ENCODE peak calls at places on chromosomes 16 and 17, in ten cellular contexts. B is left ventricle myocardium inferior, J is fibroblast of villous mesenchyme, R is fibroblast of the aortic adventitia, O is AG10803, X is pancreas, D is MM.1S, F is vagina, G is IMR-90, T is epithelial cell of esophagus. V is an unnamed sample.

GRCh38 chr16:85905110-85906095 is 6.4 kb downstream of the IRF8 start:
- DNase-seq in R (no peak), T (no peak), G (no peak), X (no peak), B (no peak), J (no peak), O (no peak), F (no peak), D (no peak), V (no peak)

GRCh38 chr17:72614476-72614870 is 478.0 kb downstream of the SLC39A11 start:
- DNase-seq in X (no peak), T (peak), R (no peak), G (no peak), J (no peak), F (no peak), B (no peak), O (no peak), D (no peak), V (no peak)

GRCh38 chr16:266258-267164 is 9.2 kb downstream of the RGS11 start:
- DNase-seq in D (no peak), X (peak), T (no peak), R (no peak), F (no peak), G (no peak), B (no peak), J (no peak), O (no peak), V (no peak)

GRCh38 chr16:11254913-11255736 is 879 bp downstream of the SOCS1 start:
- DNase-seq in J (peak), T (peak), G (peak), B (peak), X (peak), O (peak), D (peak), F (no peak), R (peak), V (no peak)

GRCh38 chr17:59366773-59367656 is 35.6 kb downstream of the YPEL2 start:
- DNase-seq in F (no peak), X (peak), O (peak), G (peak), T (peak), B (no peak), J (peak), R (peak), D (no peak), V (no peak)

GRCh38 chr17:3543453-3543852 is 14.2 kb downstream of the TRPV3 start:
- DNase-seq in T (no peak), R (no peak), D (no peak), X (no peak), O (no peak), B (no peak), G (no peak), J (no peak), F (no peak), V (no peak)

GRCh38 chr17:18258356-18259038 is at the start of gene FLII:
- DNase-seq in R (peak), J (peak), O (peak), F (no peak), B (peak), D (peak), X (no peak), G (peak), T (peak), V (no peak)

GRCh38 chr16:28937222-28937876 is 5.6 kb downstream of the CD19 start:
- DNase-seq in T (no peak), J (no peak), D (no peak), F (no peak), R (no peak), B (no peak), G (no peak), X (no peak), O (no peak), V (no peak)

GRCh38 chr16:68369168-68369567 is 58.3 kb downstream of the PRMT7 start:
- DNase-seq in X (peak), D (peak), G (no peak), J (no peak), B (no peak), T (no peak), O (no peak), F (no peak), R (no peak), V (no peak)

GRCh38 chr17:80931421-80932265 is 60.0 kb upstream of the CHMP6 start:
- DNase-seq in F (no peak), R (peak), J (peak), D (no peak), B (no peak), T (no peak), X (no peak), G (peak), O (peak), V (peak)

GRCh38 chr17:76567634-76568432 is 17.8 kb downstream of the ST6GALNAC2 start:
- DNase-seq in D (no peak), G (no peak), R (no peak), B (no peak), X (no peak), J (no peak), F (no peak), T (no peak), O (no peak), V (no peak)

GRCh38 chr17:82463391-82463790 is 4.8 kb downstream of the NARF start:
- DNase-seq in G (no peak), B (no peak), R (no peak), J (no peak), X (no peak), T (no peak), F (peak), O (no peak), D (no peak), V (no peak)

GRCh38 chr16:57741660-57742191 is 6.2 kb downstream of the KATNB1 start:
- DNase-seq in X (peak), O (no peak), R (no peak), J (no peak), G (no peak), D (no peak), T (no peak), F (no peak), B (peak), V (no peak)

GRCh38 chr16:69095179-69095578 is 10.3 kb upstream of the HAS3 start:
- DNase-seq in R (no peak), B (no peak), G (no peak), F (no peak), O (no peak), X (no peak), T (no peak), D (no peak), J (no peak), V (no peak)

GRCh38 chr17:57329380-57330214 is 73.3 kb downstream of the MSI2 start:
- DNase-seq in F (no peak), T (no peak), B (no peak), R (no peak), D (no peak), J (peak), G (peak), O (no peak), X (no peak), V (no peak)

GRCh38 chr16:3004781-3005284 is 7.9 kb upstream of the CLDN9 start:
- DNase-seq in X (peak), J (no peak), D (no peak), G (no peak), O (no peak), T (no peak), R (no peak), F (no peak), B (no peak), V (no peak)

GRCh38 chr16:77307764-77308561 is 108.8 kb downstream of the SYCE1L start:
- DNase-seq in B (no peak), X (no peak), J (peak), D (peak), G (peak), F (no peak), R (peak), O (peak), T (peak), V (no peak)

GRCh38 chr16:84851192-84852127 is 31.7 kb downstream of the CRISPLD2 start:
- DNase-seq in G (peak), D (no peak), T (peak), X (peak), B (no peak), O (peak), R (peak), F (no peak), J (peak), V (peak)

GRCh38 chr16:56029026-56029425 is 153.9 kb upstream of the CES5A start:
- DNase-seq in X (no peak), O (no peak), T (no peak), D (no peak), F (no peak), G (no peak), J (no peak), B (no peak), R (no peak), V (no peak)
- TF ChIP-seq CTCF in X (no peak), O (no peak), T (no peak), D (no peak), F (no peak), G (no peak), J (no peak), B (no peak), R (no peak), V (no peak)

DNA sequence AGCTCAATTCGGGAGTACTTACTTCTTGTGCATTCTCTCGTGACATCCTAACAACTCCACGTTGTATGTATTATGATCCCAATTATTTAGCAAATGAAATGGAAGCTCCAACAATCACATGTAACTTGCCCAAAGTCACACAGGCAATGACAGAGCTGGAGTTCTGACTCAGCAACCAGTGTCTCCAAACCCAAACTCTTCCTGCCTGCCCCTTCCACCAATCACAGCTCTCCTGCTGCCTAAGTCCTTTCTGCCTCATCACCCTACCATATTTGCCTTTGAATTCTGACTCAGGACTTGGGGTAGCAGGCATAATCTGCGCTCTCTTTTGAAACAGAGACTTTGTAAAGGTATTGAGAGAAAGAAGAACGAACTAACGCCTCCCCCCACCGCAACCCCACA is 245.2 kb upstream of the MAF start:
- DNase-seq in J (no peak), B (no peak), O (no peak), T (peak), G (no peak), R (no peak), F (no peak), X (no peak), D (no peak), V (no peak)
- H3K4me3 ChIP-seq in J (no peak), B (no peak), O (no peak), T (no peak), G (no peak), R (no peak), F (no peak), X (no peak), D (no peak), V (no peak)

GRCh38 chr17:78677303-78678219 is 100.4 kb upstream of the DNAH17 start:
- DNase-seq in F (no peak), G (no peak), B (no peak), T (no peak), D (no peak), R (no peak), O (no peak), X (no peak), J (no peak), V (no peak)
- TF ChIP-seq CTCF in F (no peak), G (no peak), B (no peak), T (peak), D (no peak), R (no peak), O (no peak), X (no peak), J (no peak), V (no peak)

GRCh38 chr16:74603848-74604247 is 3.1 kb downstream of the GLG1 start:
- DNase-seq in O (no peak), F (no peak), B (no peak), R (peak), X (no peak), T (no peak), D (no peak), G (peak), J (peak), V (no peak)

GRCh38 chr16:74606521-74607309 is at the start of gene GLG1:
- DNase-seq in D (peak), B (peak), R (peak), X (peak), G (peak), T (peak), J (peak), F (no peak), O (peak), V (no peak)

GRCh38 chr16:74605746-74606520 is 981 bp downstream of the GLG1 start:
- DNase-seq in D (no peak), T (no peak), O (peak), G (no peak), F (no peak), B (no peak), R (peak), X (no peak), J (peak), V (no peak)

GRCh38 chr16:74607310-74607966 is 524 bp upstream of the GLG1 start:
- DNase-seq in J (no peak), O (no peak), B (no peak), F (no peak), R (no peak), T (no peak), G (no peak), X (no peak), D (no peak), V (no peak)

DNA sequence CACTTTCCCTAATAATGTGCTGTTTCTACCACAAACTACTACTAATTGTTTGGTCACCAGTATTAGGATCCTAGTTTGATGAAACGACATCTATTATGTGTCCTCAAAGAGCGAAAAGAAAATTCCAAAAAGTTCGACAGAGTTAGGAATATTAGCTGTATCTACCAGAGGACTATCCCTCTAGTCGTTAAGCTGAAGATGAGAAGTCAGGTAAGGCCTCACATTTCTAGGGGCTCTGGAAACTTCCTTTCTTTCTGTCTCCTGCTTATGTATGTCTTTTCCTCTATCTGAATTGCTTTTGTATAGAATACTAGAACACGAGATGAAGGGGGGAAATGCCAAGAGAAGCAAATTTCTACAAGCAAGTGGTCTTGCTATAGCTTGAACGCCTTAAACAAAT is 1.6 kb downstream of the GLG1 start:
- DNase-seq in B (no peak), T (no peak), F (no peak), D (no peak), R (peak), X (no peak), G (no peak), J (no peak), O (no peak), V (no peak)
- H3K4me3 ChIP-seq in B (peak), T (peak), F (peak), D (peak), R (peak), X (peak), G (peak), J (peak), O (peak), V (peak)

GRCh38 chr17:73929860-73930430 is 273.5 kb upstream of the RPL38 start:
- DNase-seq in R (no peak), F (peak), J (no peak), T (no peak), O (no peak), B (no peak), G (no peak), D (no peak), X (no peak), V (no peak)
- TF ChIP-seq CTCF in R (no peak), F (no peak), J (no peak), T (no peak), O (no peak), B (no peak), G (no peak), D (no peak), X (no peak), V (no peak)

DNA sequence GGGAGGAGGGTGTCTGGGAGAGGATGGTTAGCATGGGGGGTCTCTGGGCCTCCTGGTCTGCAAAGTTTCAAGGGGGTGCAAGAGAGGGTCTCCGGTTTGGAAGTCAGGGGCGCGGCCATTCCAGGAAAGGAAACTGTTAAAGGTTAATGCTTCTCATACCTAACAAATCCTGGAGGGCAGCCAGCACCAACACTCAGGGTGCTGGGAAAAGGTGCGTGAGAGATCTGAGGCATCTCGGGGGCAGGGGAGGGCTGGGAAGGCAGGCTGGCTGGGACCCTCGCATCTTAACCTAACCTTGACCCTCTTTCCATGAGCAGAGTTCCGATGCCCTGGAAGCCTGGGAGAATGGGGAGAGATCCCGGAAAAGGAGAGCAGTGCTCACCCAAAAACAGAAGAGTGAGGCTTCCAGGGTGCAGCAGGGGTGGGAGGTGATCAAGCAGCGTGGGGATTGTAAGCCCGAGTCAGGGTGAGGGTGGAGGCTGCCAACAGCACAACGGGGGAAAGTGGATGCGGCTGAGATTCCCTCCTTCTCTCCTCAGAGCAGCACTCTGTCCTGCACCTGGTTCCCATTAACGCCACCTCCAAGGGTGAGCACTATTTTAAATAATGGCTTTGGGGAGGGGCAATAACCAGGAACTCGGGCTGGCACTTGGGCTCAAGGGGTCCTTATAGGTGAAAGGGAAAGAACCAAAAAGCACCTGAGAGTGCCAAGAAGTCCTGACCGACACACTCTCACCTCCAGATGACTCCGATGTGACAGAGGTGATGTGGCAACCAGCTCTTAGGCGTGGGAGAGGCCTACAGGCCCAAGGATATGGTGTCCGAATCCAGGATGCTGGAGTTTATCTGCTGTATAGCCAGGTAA is 989 bp downstream of the TNFSF13 start:
- DNase-seq in X (peak), D (no peak), F (peak), B (no peak), O (no peak), J (no peak), R (no peak), G (no peak), T (no peak), V (no peak)
- H3K4me3 ChIP-seq in X (peak), D (no peak), F (peak), B (peak), O (no peak), J (no peak), R (no peak), G (no peak), T (no peak), V (no peak)